ENCODE peak calls at places on chromosomes 1 and 21, in seven cellular contexts. One of them, this sample, is unnamed.

GRCh38 chr21:21921410-21922232 is 923.4 kb downstream of the NCAM2 start:
- DNase-seq in HCT116: no peak
- DNase-seq in A549: peak
- DNase-seq in GM12878: no peak
- DNase-seq in HepG2: no peak
- DNase-seq in IMR-90: peak
- DNase-seq in K562: peak
- DNase-seq in this sample: no peak

GRCh38 chr1:75130312-75130677 is 3.9 kb upstream of the LHX8 start:
- DNase-seq in HCT116: no peak
- DNase-seq in K562: no peak
- DNase-seq in IMR-90: no peak
- DNase-seq in HepG2: no peak
- DNase-seq in A549: no peak
- DNase-seq in GM12878: no peak
- DNase-seq in this sample: no peak

GRCh38 chr1:78676347-78676982 is 26.8 kb downstream of the IFI44 start:
- DNase-seq in K562: peak
- DNase-seq in HCT116: peak
- DNase-seq in IMR-90: peak
- DNase-seq in A549: peak
- DNase-seq in HepG2: peak
- DNase-seq in GM12878: no peak
- DNase-seq in this sample: no peak

GRCh38 chr1:89847191-89847729 is 26.4 kb downstream of the LRRC8D start:
- DNase-seq in K562: no peak
- DNase-seq in IMR-90: no peak
- DNase-seq in HepG2: no peak
- DNase-seq in A549: no peak
- DNase-seq in GM12878: no peak
- DNase-seq in HCT116: no peak
- DNase-seq in this sample: no peak

GRCh38 chr1:182086620-182087019 is 25.1 kb upstream of the ZNF648 start:
- DNase-seq in IMR-90: no peak
- DNase-seq in HCT116: no peak
- DNase-seq in A549: no peak
- DNase-seq in K562: no peak
- DNase-seq in GM12878: no peak
- DNase-seq in HepG2: no peak
- DNase-seq in this sample: no peak

GRCh38 chr1:18010945-18011344 is 96.7 kb upstream of the IGSF21 start:
- DNase-seq in A549: no peak
- DNase-seq in HCT116: no peak
- DNase-seq in GM12878: no peak
- DNase-seq in IMR-90: no peak
- DNase-seq in HepG2: no peak
- DNase-seq in K562: no peak
- DNase-seq in this sample: no peak

GRCh38 chr1:53946252-53947171 is at the start of gene LRRC42:
- DNase-seq in GM12878: no peak
- DNase-seq in IMR-90: no peak
- DNase-seq in HepG2: no peak
- DNase-seq in K562: peak
- DNase-seq in A549: no peak
- DNase-seq in HCT116: no peak
- DNase-seq in this sample: peak

GRCh38 chr1:230040440-230040839 is 26.6 kb upstream of the GALNT2 start:
- DNase-seq in A549: no peak
- DNase-seq in IMR-90: no peak
- DNase-seq in K562: no peak
- DNase-seq in HCT116: no peak
- DNase-seq in GM12878: no peak
- DNase-seq in HepG2: no peak
- DNase-seq in this sample: no peak

GRCh38 chr1:112704908-112705627 is 1.9 kb downstream of the RHOC start:
- DNase-seq in GM12878: peak
- DNase-seq in HCT116: peak
- DNase-seq in K562: peak
- DNase-seq in HepG2: peak
- DNase-seq in A549: peak
- DNase-seq in IMR-90: peak
- DNase-seq in this sample: peak

GRCh38 chr1:16152521-16153087 is 3.3 kb downstream of the EPHA2 start:
- DNase-seq in K562: no peak
- DNase-seq in HepG2: peak
- DNase-seq in HCT116: no peak
- DNase-seq in GM12878: no peak
- DNase-seq in A549: no peak
- DNase-seq in IMR-90: peak
- DNase-seq in this sample: no peak

DNA sequence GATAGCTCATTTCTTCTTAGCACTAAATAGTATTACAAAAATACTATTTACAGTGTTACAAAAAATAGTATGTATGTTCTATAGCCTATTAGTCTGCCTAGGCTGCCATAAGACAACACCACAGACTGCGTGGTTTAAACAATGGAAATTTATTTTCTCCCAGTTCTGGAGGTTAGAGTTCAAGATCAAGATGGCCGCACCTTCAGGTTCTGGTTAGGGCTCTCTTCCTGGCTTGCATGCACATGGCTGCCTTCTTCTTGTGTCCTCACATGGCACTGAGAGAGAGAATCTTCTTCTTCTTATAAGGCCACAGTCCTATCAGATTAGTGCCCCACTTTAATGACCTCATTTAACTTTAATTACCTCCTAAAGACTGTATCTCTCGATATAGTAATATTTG is 4.1 kb downstream of the ATF6 start:
- DNase-seq in IMR-90: no peak
- DNase-seq in HCT116: no peak
- DNase-seq in K562: no peak
- DNase-seq in A549: no peak
- DNase-seq in HepG2: no peak
- DNase-seq in GM12878: no peak
- DNase-seq in this sample: no peak
- TF ChIP-seq CEBPB in IMR-90: no peak
- TF ChIP-seq CEBPB in HCT116: no peak
- TF ChIP-seq CEBPB in K562: no peak
- TF ChIP-seq CEBPB in A549: no peak
- TF ChIP-seq CEBPB in HepG2: no peak
- TF ChIP-seq CEBPB in GM12878: no peak
- TF ChIP-seq CEBPB in this sample: no peak

GRCh38 chr1:110897685-110898084 is 24.7 kb downstream of the CD53 start:
- DNase-seq in IMR-90: no peak
- DNase-seq in HepG2: no peak
- DNase-seq in A549: no peak
- DNase-seq in HCT116: no peak
- DNase-seq in K562: no peak
- DNase-seq in GM12878: no peak
- DNase-seq in this sample: no peak
- TF ChIP-seq CEBPB in IMR-90: no peak
- TF ChIP-seq CEBPB in HepG2: no peak
- TF ChIP-seq CEBPB in A549: no peak
- TF ChIP-seq CEBPB in HCT116: no peak
- TF ChIP-seq CEBPB in K562: no peak
- TF ChIP-seq CEBPB in GM12878: no peak
- TF ChIP-seq CEBPB in this sample: no peak

GRCh38 chr1:148386617-148387016 is 96.5 kb downstream of the PPIAL4G start:
- DNase-seq in GM12878: no peak
- DNase-seq in A549: no peak
- DNase-seq in K562: no peak
- DNase-seq in IMR-90: no peak
- DNase-seq in HCT116: no peak
- DNase-seq in HepG2: no peak
- DNase-seq in this sample: no peak

GRCh38 chr1:148388260-148389026 is 94.7 kb downstream of the PPIAL4G start:
- DNase-seq in GM12878: peak
- DNase-seq in A549: peak
- DNase-seq in HepG2: peak
- DNase-seq in HCT116: peak
- DNase-seq in IMR-90: peak
- DNase-seq in K562: peak
- DNase-seq in this sample: peak

GRCh38 chr1:148383966-148384365 is 99.1 kb downstream of the PPIAL4G start:
- DNase-seq in HepG2: no peak
- DNase-seq in HCT116: no peak
- DNase-seq in IMR-90: no peak
- DNase-seq in K562: no peak
- DNase-seq in GM12878: no peak
- DNase-seq in A549: no peak
- DNase-seq in this sample: no peak

GRCh38 chr1:148385371-148386030 is 97.6 kb downstream of the PPIAL4G start:
- DNase-seq in HCT116: no peak
- DNase-seq in A549: no peak
- DNase-seq in IMR-90: no peak
- DNase-seq in K562: no peak
- DNase-seq in HepG2: no peak
- DNase-seq in GM12878: no peak
- DNase-seq in this sample: no peak

DNA sequence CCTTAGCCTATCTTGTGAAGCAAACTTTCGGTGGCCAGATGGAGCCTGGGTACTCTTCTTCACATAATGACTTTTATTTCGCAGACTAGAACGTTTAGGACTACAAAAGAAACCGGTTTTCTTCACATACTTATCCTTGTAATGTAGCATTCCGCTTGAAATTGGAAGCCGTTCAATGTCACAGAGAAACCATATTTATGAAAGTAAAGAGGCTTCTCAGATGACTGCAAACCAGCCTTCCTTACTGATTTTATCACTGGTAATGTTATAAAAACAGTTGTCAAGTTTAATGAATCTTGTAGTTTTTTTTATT is 94.1 kb downstream of the PPIAL4G start:
- DNase-seq in GM12878: no peak
- DNase-seq in HCT116: no peak
- DNase-seq in IMR-90: no peak
- DNase-seq in K562: no peak
- DNase-seq in A549: no peak
- DNase-seq in HepG2: no peak
- DNase-seq in this sample: no peak
- TF ChIP-seq CEBPB in GM12878: no peak
- TF ChIP-seq CEBPB in HCT116: no peak
- TF ChIP-seq CEBPB in IMR-90: no peak
- TF ChIP-seq CEBPB in K562: no peak
- TF ChIP-seq CEBPB in A549: no peak
- TF ChIP-seq CEBPB in HepG2: no peak
- TF ChIP-seq CEBPB in this sample: no peak

DNA sequence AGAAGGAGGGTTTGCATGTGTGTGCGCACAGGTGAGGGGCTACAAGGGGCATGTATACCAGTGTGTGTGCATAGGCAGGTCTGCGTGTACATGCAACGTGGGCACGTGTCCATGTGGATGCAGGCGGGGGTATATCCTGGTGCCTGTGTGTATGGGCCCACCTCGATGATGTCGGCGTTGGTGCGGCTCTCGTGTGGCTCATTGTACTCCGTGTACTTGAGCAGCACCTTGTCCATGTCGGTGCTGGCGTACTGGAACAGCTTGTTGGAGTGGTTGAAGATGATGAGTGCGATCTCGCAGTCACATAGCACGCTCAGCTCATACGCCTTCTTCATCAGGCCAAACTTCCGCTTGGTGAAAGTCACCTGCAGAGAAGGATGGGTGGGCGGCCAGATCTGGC is 18.3 kb downstream of the MEF2D start:
- DNase-seq in GM12878: no peak
- DNase-seq in A549: no peak
- DNase-seq in HCT116: no peak
- DNase-seq in IMR-90: no peak
- DNase-seq in K562: no peak
- DNase-seq in HepG2: no peak
- DNase-seq in this sample: no peak
- TF ChIP-seq CEBPB in GM12878: no peak
- TF ChIP-seq CEBPB in A549: no peak
- TF ChIP-seq CEBPB in HCT116: no peak
- TF ChIP-seq CEBPB in IMR-90: no peak
- TF ChIP-seq CEBPB in K562: no peak
- TF ChIP-seq CEBPB in HepG2: no peak
- TF ChIP-seq CEBPB in this sample: no peak

GRCh38 chr21:33937146-33937545 is 21.5 kb upstream of the ATP5PO start:
- DNase-seq in IMR-90: no peak
- DNase-seq in GM12878: no peak
- DNase-seq in HepG2: no peak
- DNase-seq in HCT116: no peak
- DNase-seq in K562: no peak
- DNase-seq in A549: no peak
- DNase-seq in this sample: no peak
- TF ChIP-seq CEBPB in IMR-90: no peak
- TF ChIP-seq CEBPB in GM12878: no peak
- TF ChIP-seq CEBPB in HepG2: no peak
- TF ChIP-seq CEBPB in HCT116: no peak
- TF ChIP-seq CEBPB in K562: no peak
- TF ChIP-seq CEBPB in A549: no peak
- TF ChIP-seq CEBPB in this sample: no peak

DNA sequence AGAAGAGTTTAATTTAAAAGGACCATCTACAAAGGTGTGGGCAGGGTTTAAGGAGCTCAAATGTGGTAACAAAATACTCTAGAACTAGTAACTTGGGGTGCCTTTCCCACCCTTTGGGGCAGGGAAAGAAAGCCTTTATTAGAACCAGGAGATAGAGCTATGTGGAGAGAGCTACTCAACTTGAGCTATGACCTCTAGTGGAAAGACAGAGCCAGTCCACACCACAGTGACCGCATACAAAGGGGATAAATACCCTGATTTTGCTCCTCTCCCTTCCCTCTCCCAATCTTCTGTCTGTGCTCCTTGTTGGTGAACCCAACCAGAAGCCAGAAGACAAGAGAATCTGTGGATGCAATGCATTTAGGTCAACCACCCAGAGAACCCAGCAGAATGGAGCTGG is 54.4 kb upstream of the JAK1 start:
- DNase-seq in A549: peak
- DNase-seq in IMR-90: peak
- DNase-seq in GM12878: no peak
- DNase-seq in HCT116: no peak
- DNase-seq in K562: no peak
- DNase-seq in HepG2: peak
- DNase-seq in this sample: no peak
- TF ChIP-seq CEBPB in A549: no peak
- TF ChIP-seq CEBPB in IMR-90: no peak
- TF ChIP-seq CEBPB in GM12878: no peak
- TF ChIP-seq CEBPB in HCT116: no peak
- TF ChIP-seq CEBPB in K562: no peak
- TF ChIP-seq CEBPB in HepG2: no peak
- TF ChIP-seq CEBPB in this sample: no peak

This sample was measured in H1.